ENCODE peak calls at places on chromosome 18, in nine cellular contexts. T, M, E, R, C, I, X, V and S are unnamed samples.

GRCh38 chr18:77679869-77680268 is 430.2 kb downstream of the GALR1 start:
- DNase-seq in T (no peak), M (no peak), E (no peak), R (no peak), C (no peak), I (no peak), X (no peak), V (no peak), S (no peak)

GRCh38 chr18:77407733-77408132 is 158.1 kb downstream of the GALR1 start:
- DNase-seq in T (no peak), M (no peak), E (no peak), R (no peak), C (no peak), I (no peak), X (no peak), V (no peak), S (no peak)

GRCh38 chr18:46639386-46639785 is 17.6 kb downstream of the LOXHD1 start:
- DNase-seq in T (no peak), M (no peak), E (no peak), R (no peak), C (no peak), I (no peak), X (no peak), V (no peak), S (no peak)

GRCh38 chr18:24656571-24656971 is 196.1 kb downstream of the HRH4 start:
- DNase-seq in T (no peak), M (no peak), E (no peak), R (no peak), C (no peak), I (no peak), X (no peak), V (no peak), S (peak)

GRCh38 chr18:12233378-12233777 is 20.8 kb upstream of the CIDEA start:
- DNase-seq in T (no peak), M (no peak), E (no peak), R (no peak), C (no peak), I (no peak), X (no peak), V (no peak), S (no peak)

GRCh38 chr18:24528857-24529256 is 68.4 kb downstream of the HRH4 start:
- DNase-seq in T (no peak), M (no peak), E (no peak), R (no peak), C (no peak), I (no peak), X (no peak), V (no peak), S (no peak)

GRCh38 chr18:76557026-76557575 is 62.1 kb upstream of the ZNF516 start:
- DNase-seq in T (no peak), M (no peak), E (no peak), R (no peak), C (no peak), I (no peak), X (no peak), V (no peak), S (no peak)

GRCh38 chr18:7168408-7168807 is 50.8 kb upstream of the LAMA1 start:
- DNase-seq in T (no peak), M (no peak), E (no peak), R (no peak), C (no peak), I (no peak), X (no peak), V (no peak), S (no peak)

GRCh38 chr18:62262050-62262449 is 63.1 kb upstream of the TNFRSF11A start:
- DNase-seq in T (no peak), M (no peak), E (no peak), R (no peak), C (no peak), I (no peak), X (no peak), V (no peak), S (no peak)